ENCODE peak calls at places on chromosome 12, in six cellular contexts. D is hepatocyte, J is right cardiac atrium, T is brain microvascular endothelial cell, E is PC-3, K is pancreas. O is an unnamed sample.

GRCh38 chr12:92466391-92467305 is 236.1 kb upstream of the PLEKHG7 start:
- DNase-seq in D (no peak), J (peak; percentile 53), K (no peak), T (no peak), E (no peak), O (peak; percentile 87)

GRCh38 chr12:71312767-71313375 is 126.7 kb upstream of the LGR5 start:
- DNase-seq in T (no peak), J (no peak), K (no peak), D (peak; percentile 16), E (peak; percentile 56), O (no peak)

GRCh38 chr12:13941258-13942249 is 39.8 kb downstream of the GRIN2B start:
- DNase-seq in J (no peak), E (peak; percentile 72), T (peak; percentile 17), D (peak; percentile 89), K (peak; percentile 70), O (peak; percentile 73)

GRCh38 chr12:124884587-124885438 is 21.1 kb upstream of the SCARB1 start:
- DNase-seq in T (no peak), J (no peak), E (no peak), D (peak; percentile 88), K (no peak), O (no peak)

GRCh38 chr12:18242380-18243089 is 18.8 kb upstream of the PIK3C2G start:
- DNase-seq in T (no peak), J (no peak), D (peak; percentile 56), K (no peak), E (peak; percentile 9), O (no peak)

GRCh38 chr12:15090441-15090840 is 117.6 kb downstream of the PDE6H start:
- DNase-seq in E (no peak), T (no peak), J (no peak), K (no peak), D (no peak), O (no peak)

GRCh38 chr12:123151679-123152454 is 977 bp upstream of the PITPNM2 start:
- DNase-seq in K (no peak), T (no peak), E (no peak), D (no peak), J (no peak), O (no peak)

GRCh38 chr12:12582895-12583303 is 20.2 kb upstream of the DUSP16 start:
- DNase-seq in K (no peak), J (no peak), E (peak; percentile 91), T (peak; percentile 53), D (peak; percentile 58), O (no peak)

GRCh38 chr12:46660276-46660675 is 165.5 kb downstream of the SLC38A4 start:
- DNase-seq in J (no peak), D (no peak), T (no peak), K (no peak), E (no peak), O (no peak)

GRCh38 chr12:91111366-91112321 is at the start of gene LUM:
- DNase-seq in J (peak; percentile 66), D (peak; percentile 71), T (peak; percentile 75), E (peak; percentile 27), K (no peak), O (peak; percentile 25)

GRCh38 chr12:107079172-107080011 is 14.0 kb downstream of the CRY1 start:
- DNase-seq in E (peak; percentile 84), D (peak; percentile 34), T (peak; percentile 43), K (no peak), J (no peak), O (peak; percentile 6)

GRCh38 chr12:131137009-131137835 is 183.5 kb downstream of the ADGRD1 start:
- DNase-seq in J (peak; percentile 47), T (no peak), D (no peak), K (no peak), E (no peak), O (no peak)

GRCh38 chr12:88388566-88389269 is 191.6 kb downstream of the KITLG start:
- DNase-seq in T (peak; percentile 75), E (no peak), J (no peak), D (no peak), K (no peak), O (no peak)

GRCh38 chr12:42564540-42564939 is 25.0 kb downstream of the PRICKLE1 start:
- DNase-seq in J (no peak), K (no peak), T (no peak), E (no peak), D (no peak), O (no peak)

GRCh38 chr12:15984963-15985362 is 73.8 kb downstream of the DERA start:
- DNase-seq in T (no peak), D (no peak), E (no peak), K (no peak), J (no peak), O (no peak)

GRCh38 chr12:56348776-56349175 is 10.1 kb downstream of the IL23A start:
- DNase-seq in J (no peak), K (no peak), T (no peak), D (no peak), E (no peak), O (no peak)

GRCh38 chr12:11973396-11973795 is 97.3 kb upstream of the BCL2L14 start:
- DNase-seq in D (no peak), J (no peak), K (no peak), E (no peak), T (no peak), O (no peak)

GRCh38 chr12:98955284-98955683 is 310.2 kb downstream of the APAF1 start:
- DNase-seq in E (peak; percentile 65), J (no peak), K (no peak), D (peak; percentile 46), T (peak; percentile 9), O (peak; percentile 6)

GRCh38 chr12:6957151-6957701 is 6.1 kb downstream of the PTPN6 start:
- DNase-seq in T (no peak), J (peak; percentile 51), D (no peak), E (no peak), K (peak; percentile 39), O (no peak)

GRCh38 chr12:39605501-39605900 is 14.1 kb downstream of the ABCD2 start:
- DNase-seq in D (no peak), T (peak; percentile 7), E (peak; percentile 38), J (no peak), K (no peak), O (no peak)

GRCh38 chr12:120962487-120963054 is 15.8 kb upstream of the HNF1A start:
- DNase-seq in J (no peak), D (no peak), T (no peak), E (peak; percentile 91), K (no peak), O (no peak)

GRCh38 chr12:6277982-6278438 is 32.5 kb upstream of the PLEKHG6 start:
- DNase-seq in T (no peak), E (peak; percentile 69), J (no peak), K (peak; percentile 76), D (peak; percentile 64), O (no peak)

GRCh38 chr12:56299308-56299852 is 750 bp downstream of the CS start:
- DNase-seq in T (no peak), K (no peak), E (peak; percentile 30), J (no peak), D (peak; percentile 32), O (no peak)

GRCh38 chr12:46944771-46945170 is 119.0 kb upstream of the SLC38A4 start:
- DNase-seq in E (peak; percentile 62), T (no peak), K (no peak), J (no peak), D (no peak), O (no peak)

DNA sequence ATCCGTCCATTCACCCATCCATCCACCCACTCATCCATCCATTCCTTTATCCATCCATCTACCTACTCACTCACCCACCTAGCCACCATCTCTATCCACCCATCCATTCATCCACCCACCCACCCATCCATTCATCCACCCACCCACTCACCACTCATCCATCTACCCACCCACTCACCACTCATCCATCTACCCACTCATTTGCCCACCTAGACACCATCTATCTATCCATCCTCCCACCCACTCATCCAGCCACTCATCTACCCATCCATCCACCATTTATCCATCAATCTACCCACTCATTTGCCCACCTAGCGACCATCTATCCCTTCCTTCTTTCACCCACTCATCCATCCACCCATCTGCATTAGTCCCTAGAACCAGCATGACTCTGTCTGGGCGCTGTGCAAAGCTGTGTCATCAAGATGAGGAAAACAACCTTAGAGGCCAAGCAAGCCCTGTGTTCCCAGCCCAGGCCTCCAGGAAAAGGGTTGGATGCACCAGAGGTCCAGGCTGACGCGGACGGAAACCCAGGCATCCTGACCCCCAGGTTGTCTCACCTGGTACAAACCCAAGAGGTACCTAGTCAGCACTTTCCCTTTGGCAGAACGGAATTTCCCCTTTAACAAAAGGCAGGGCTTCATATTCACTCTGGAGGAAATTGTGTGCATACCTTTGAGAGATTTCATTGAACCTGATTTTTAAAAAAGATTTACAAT is 73.7 kb downstream of the NOC4L start:
- DNase-seq in K (no peak), E (no peak), D (no peak), T (no peak), J (no peak), O (no peak)
- H3K27me3 ChIP-seq in K (no peaks in the 10 kb centered on the region), E (peaks cover 61% of the 10 kb centered on the region), D (peaks cover 6% of the 10 kb centered on the region), T (no peaks in the 10 kb centered on the region), J (no peaks in the 10 kb centered on the region), O (no peaks in the 10 kb centered on the region)

GRCh38 chr12:65682145-65682544 is 142.1 kb upstream of the HMGA2 start:
- DNase-seq in J (no peak), D (no peak), K (no peak), E (no peak), T (no peak), O (no peak)
- H3K27ac ChIP-seq in J (no peak overlapping the region), D (no peak overlapping the region), K (no peak overlapping the region), E (no peak overlapping the region), T (no peak overlapping the region), O (no peak overlapping the region)

GRCh38 chr12:132275631-132276030 is 53.8 kb downstream of the GALNT9 start:
- DNase-seq in J (peak; percentile 27), K (peak; percentile 1), T (no peak), E (no peak), D (no peak), O (no peak)

GRCh38 chr12:132277374-132277801 is 52.0 kb downstream of the GALNT9 start:
- DNase-seq in J (peak; percentile 55), K (peak; percentile 10), D (no peak), T (no peak), E (no peak), O (no peak)

GRCh38 chr12:132276720-132277373 is 52.5 kb downstream of the GALNT9 start:
- DNase-seq in D (no peak), J (no peak), E (no peak), K (no peak), T (no peak), O (no peak)

GRCh38 chr12:132275110-132275531 is 54.3 kb downstream of the GALNT9 start:
- DNase-seq in D (peak; percentile 66), T (peak; percentile 22), E (peak; percentile 92), K (peak; percentile 13), J (peak; percentile 41), O (peak; percentile 49)

DNA sequence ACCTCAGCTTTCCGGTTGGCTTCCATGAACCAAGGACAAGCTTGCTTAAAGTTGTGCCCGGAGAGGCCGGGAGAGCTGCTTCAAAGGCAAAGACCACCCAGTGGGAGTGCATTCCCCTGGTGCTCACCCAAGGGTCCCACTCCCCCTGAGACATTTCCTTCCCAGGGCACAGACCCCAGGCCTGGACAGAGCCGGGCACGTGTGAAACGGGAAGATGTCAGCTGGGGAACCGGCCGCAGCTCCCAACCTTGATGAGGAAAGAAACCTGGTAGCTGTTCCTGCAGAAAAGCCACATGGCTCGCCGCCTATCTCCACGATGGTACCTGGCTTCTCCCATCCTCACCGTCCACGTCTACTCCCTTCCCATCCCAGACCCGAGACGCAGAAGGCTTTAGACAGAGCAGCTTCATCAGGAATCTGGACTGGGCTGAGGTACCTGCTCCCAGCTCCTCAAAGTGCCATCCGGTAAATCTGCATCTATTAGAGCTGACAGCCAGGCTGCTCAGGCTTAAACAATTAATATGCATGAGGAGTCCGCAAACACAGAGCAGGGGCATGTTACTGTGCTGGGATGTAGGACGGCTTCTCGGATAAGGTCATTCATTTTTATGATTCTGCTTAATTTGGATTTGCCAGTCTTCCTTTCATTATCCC is 53.2 kb downstream of the GALNT9 start:
- DNase-seq in J (peak; percentile 23), K (peak; percentile 1), E (no peak), D (no peak), T (no peak), O (no peak)
- H3K27me3 ChIP-seq in J (no peaks in the 10 kb centered on the region), K (no peaks in the 10 kb centered on the region), E (peaks cover 10% of the 10 kb centered on the region), D (peaks cover 14% of the 10 kb centered on the region), T (peaks cover 52% of the 10 kb centered on the region), O (no peaks in the 10 kb centered on the region)

GRCh38 chr12:24945822-24946221 is 3.1 kb downstream of the BCAT1 start:
- DNase-seq in K (no peak), E (no peak), J (no peak), T (no peak), D (no peak), O (no peak)
- H3K27ac ChIP-seq in K (peak overlapping the region; percentile 56), E (no peak overlapping the region), J (no peak overlapping the region), T (peak overlapping the region; percentile 88), D (peak overlapping the region; percentile 75), O (peak overlapping the region; percentile 94)